ENCODE peak calls at places on chromosomes 12 and 14, in seven cellular contexts. R, H, I, P, O, S and A are unnamed samples.

GRCh38 chr12:59973515-59973914 is 377.7 kb downstream of the SLC16A7 start:
- DNase-seq in R (peak), S (no peak), O (no peak), P (no peak), H (no peak), I (peak), A (peak)

GRCh38 chr12:402127-402456 is 648 bp downstream of the CCDC77 start:
- DNase-seq in S (no peak), H (no peak), O (peak), I (peak), R (peak), P (no peak), A (peak)

GRCh38 chr12:100234591-100235304 is 32.1 kb downstream of the DEPDC4 start:
- DNase-seq in S (peak), I (peak), H (no peak), P (no peak), R (peak), O (no peak), A (peak)

GRCh38 chr14:85165091-85165490 is 364.9 kb upstream of the FLRT2 start:
- DNase-seq in P (no peak), O (no peak), S (no peak), R (no peak), H (no peak), I (no peak), A (no peak)

GRCh38 chr14:39683711-39684110 is 251.5 kb upstream of the FBXO33 start:
- DNase-seq in R (peak), H (no peak), I (no peak), O (no peak), P (no peak), S (no peak), A (no peak)

GRCh38 chr14:93234798-93235197 is 27.7 kb downstream of the UBR7 start:
- DNase-seq in I (no peak), P (no peak), S (peak), R (peak), O (no peak), H (no peak), A (peak)

GRCh38 chr14:96055753-96056508 is 16.8 kb downstream of the C14orf132 start:
- DNase-seq in O (no peak), I (no peak), P (no peak), R (no peak), S (no peak), H (no peak), A (no peak)

GRCh38 chr14:89915114-89915878 is 39.2 kb downstream of the EFCAB11 start:
- DNase-seq in I (peak), H (peak), R (peak), O (peak), P (no peak), S (peak), A (peak)

GRCh38 chr14:101480747-101481530 is 80.4 kb upstream of the DIO3 start:
- DNase-seq in R (no peak), S (no peak), O (no peak), P (no peak), I (no peak), H (peak), A (peak)

GRCh38 chr12:103855896-103856657 is 15.0 kb upstream of the NT5DC3 start:
- DNase-seq in O (no peak), H (no peak), I (no peak), S (no peak), R (no peak), P (no peak), A (no peak)

GRCh38 chr12:47741340-47741703 is 16.0 kb upstream of the ENDOU start:
- DNase-seq in I (peak), R (no peak), S (no peak), P (no peak), H (no peak), O (no peak), A (no peak)

GRCh38 chr12:81585787-81586186 is 173.4 kb downstream of the PPFIA2 start:
- DNase-seq in O (no peak), S (no peak), R (no peak), P (no peak), I (no peak), H (no peak), A (no peak)

GRCh38 chr14:86596024-86596423 is 1066.1 kb downstream of the FLRT2 start:
- DNase-seq in P (no peak), H (no peak), O (no peak), I (no peak), S (no peak), R (no peak), A (no peak)

GRCh38 chr14:72714094-72714493 is 179.8 kb downstream of the DPF3 start:
- DNase-seq in P (no peak), S (no peak), I (no peak), R (no peak), H (no peak), O (no peak), A (no peak)

GRCh38 chr14:19878029-19878642 is 3.2 kb downstream of the OR4K2 start:
- DNase-seq in O (no peak), H (no peak), S (no peak), R (peak), P (no peak), I (no peak), A (no peak)

GRCh38 chr12:12039897-12040296 is 30.8 kb upstream of the BCL2L14 start:
- DNase-seq in S (no peak), P (no peak), R (peak), O (no peak), H (no peak), I (no peak), A (no peak)

GRCh38 chr12:121128908-121129704 is 3.6 kb upstream of the P2RX7 start:
- DNase-seq in R (peak), O (no peak), I (peak), S (no peak), H (peak), P (no peak), A (peak)

GRCh38 chr12:46523446-46523845 is 150.9 kb upstream of the SLC38A2 start:
- DNase-seq in P (no peak), S (no peak), O (no peak), H (no peak), I (no peak), R (no peak), A (peak)

GRCh38 chr12:130744274-130744673 is 28.2 kb upstream of the RIMBP2 start:
- DNase-seq in I (no peak), R (no peak), P (no peak), S (no peak), H (no peak), O (no peak), A (no peak)
- H3K4ac ChIP-seq in I (no peak), R (no peak), P (no peak), S (no peak), H (no peak), O (no peak), A (no peak)

GRCh38 chr12:19074700-19075099 is 54.8 kb upstream of the PLEKHA5 start:
- DNase-seq in H (no peak), S (no peak), I (peak), O (no peak), R (no peak), P (no peak), A (peak)
- H3K4ac ChIP-seq in H (no peak), S (no peak), I (no peak), O (no peak), R (no peak), P (no peak), A (no peak)

GRCh38 chr14:55386037-55386798 is 25.4 kb downstream of the ATG14 start:
- DNase-seq in I (no peak), O (no peak), H (no peak), S (no peak), R (peak), P (no peak), A (no peak)
- H3K4ac ChIP-seq in I (no peak), O (no peak), H (no peak), S (no peak), R (no peak), P (no peak), A (peak)

GRCh38 chr12:94203181-94203546 is 54.8 kb downstream of the PLXNC1 start:
- DNase-seq in I (no peak), S (no peak), P (no peak), R (no peak), O (no peak), H (no peak), A (no peak)

GRCh38 chr12:94205738-94206310 is 57.4 kb downstream of the PLXNC1 start:
- DNase-seq in H (no peak), R (no peak), I (no peak), P (no peak), O (no peak), S (no peak), A (no peak)

GRCh38 chr12:94206886-94207285 is 58.5 kb downstream of the PLXNC1 start:
- DNase-seq in R (no peak), O (no peak), I (no peak), P (no peak), H (no peak), S (no peak), A (no peak)

GRCh38 chr12:94203796-94204195 is 55.4 kb downstream of the PLXNC1 start:
- DNase-seq in I (no peak), P (no peak), H (peak), O (no peak), R (peak), S (no peak), A (no peak)

GRCh38 chr12:94204647-94205247 is 56.4 kb downstream of the PLXNC1 start:
- DNase-seq in P (no peak), S (no peak), O (no peak), I (no peak), R (no peak), H (no peak), A (no peak)
- H3K4ac ChIP-seq in P (no peak), S (no peak), O (no peak), I (no peak), R (no peak), H (no peak), A (no peak)

DNA sequence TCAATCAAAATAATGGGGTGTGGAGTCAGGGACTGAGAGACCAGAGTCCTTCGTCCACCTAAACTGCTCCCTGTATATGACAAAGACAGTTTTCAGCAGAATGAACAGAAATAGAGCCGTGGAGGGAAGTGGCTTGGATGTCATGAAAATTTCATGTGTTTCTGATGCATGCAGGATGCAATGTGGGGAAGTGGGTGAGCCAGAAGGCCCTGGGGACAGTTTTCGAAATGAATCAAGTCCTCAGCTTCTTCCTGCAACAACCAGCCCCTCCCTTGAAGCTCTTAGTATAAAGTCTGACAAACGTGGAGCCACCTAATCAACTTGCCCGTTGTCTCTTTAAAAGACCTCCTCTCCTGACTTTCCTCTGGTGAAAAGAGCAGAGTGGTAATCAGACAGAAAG is 41.1 kb downstream of the CCDC60 start:
- DNase-seq in S (no peak), H (no peak), O (no peak), R (no peak), I (no peak), P (no peak), A (no peak)
- H3K4ac ChIP-seq in S (no peak), H (no peak), O (no peak), R (no peak), I (no peak), P (peak), A (no peak)

DNA sequence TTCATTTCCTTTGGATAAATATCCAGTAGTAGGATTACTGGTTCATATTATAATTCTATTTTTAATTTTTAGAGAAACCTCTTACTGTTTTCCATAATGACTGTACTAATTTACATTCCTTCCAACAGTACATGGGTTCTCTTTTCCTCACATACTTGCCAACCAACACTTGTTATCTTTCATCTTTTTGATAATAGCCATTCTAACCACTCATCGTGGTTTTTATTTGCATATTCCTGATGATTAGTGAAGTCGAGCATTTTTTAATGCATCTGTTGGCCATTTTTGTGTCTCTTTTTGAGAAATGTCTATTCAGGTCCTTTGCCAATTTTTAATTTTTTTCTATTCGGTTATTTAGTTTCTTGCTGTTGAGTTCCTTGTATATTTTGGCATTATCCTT is 457.7 kb upstream of the PDE3A start:
- DNase-seq in I (no peak), H (no peak), O (no peak), P (no peak), R (no peak), S (no peak), A (no peak)
- H3K4ac ChIP-seq in I (no peak), H (no peak), O (no peak), P (no peak), R (no peak), S (no peak), A (no peak)

GRCh38 chr14:94531187-94531586 is 21.9 kb upstream of the SERPINA12 start:
- DNase-seq in R (no peak), I (no peak), S (no peak), O (no peak), H (no peak), P (no peak), A (no peak)

GRCh38 chr14:94536836-94537235 is 24.4 kb upstream of the SERPINA4 start:
- DNase-seq in I (no peak), H (no peak), R (peak), P (no peak), O (no peak), S (no peak), A (no peak)

GRCh38 chr14:94538070-94538740 is 23.0 kb upstream of the SERPINA4 start:
- DNase-seq in O (no peak), R (no peak), S (no peak), I (no peak), P (no peak), H (no peak), A (no peak)

GRCh38 chr14:94532462-94532861 is 23.2 kb upstream of the SERPINA12 start:
- DNase-seq in H (no peak), P (no peak), I (no peak), S (no peak), R (no peak), O (no peak), A (no peak)
- H3K4ac ChIP-seq in H (no peak), P (no peak), I (no peak), S (no peak), R (no peak), O (no peak), A (no peak)

DNA sequence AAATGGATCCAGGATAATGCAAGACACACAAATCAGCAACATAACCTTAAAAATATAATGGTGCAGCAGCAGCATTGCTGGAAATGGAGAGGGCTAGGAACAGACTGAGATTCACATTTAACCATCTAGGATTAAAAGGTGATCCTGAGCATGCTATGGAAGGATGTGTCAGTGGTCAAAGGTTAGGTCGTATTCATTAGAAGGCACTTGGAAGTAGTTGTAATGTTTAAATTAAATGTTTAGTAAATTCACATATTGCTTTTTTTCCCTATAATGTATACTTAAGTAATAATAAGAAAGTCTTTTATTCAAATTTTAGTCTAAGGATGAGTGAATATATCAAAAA is 368.6 kb upstream of the PDE3A start:
- DNase-seq in H (no peak), I (no peak), R (no peak), O (no peak), P (no peak), S (no peak), A (no peak)
- H3K4ac ChIP-seq in H (no peak), I (no peak), R (no peak), O (no peak), P (no peak), S (no peak), A (no peak)